ENCODE peak calls at places on chromosomes 4 and X, in nine cellular contexts. D is neural progenitor cell; J is OCI-LY7; B is HFF-Myc; O is choroid plexus epithelial cell; F is WERI-Rb-1; T is CD8-positive, alpha-beta T cell; A is ovary; U is body of pancreas. L is an unnamed sample.

GRCh38 chr4:57109530-57109846 is 697 bp downstream of the IGFBP7 start:
- DNase-seq in D (no peak), J (no peak), B (no peak), O (peak), F (no peak), T (no peak), A (no peak), U (no peak), L (no peak)

GRCh38 chrX:79366556-79366887 is 612 bp downstream of the ITM2A start:
- DNase-seq in D (no peak), J (no peak), B (no peak), O (no peak), F (no peak), T (no peak), A (no peak), U (no peak), L (no peak)

GRCh38 chr4:100079264-100079663 is 111.0 kb downstream of the DDIT4L start:
- DNase-seq in D (no peak), J (no peak), B (no peak), O (no peak), F (no peak), T (no peak), A (no peak), U (no peak), L (no peak)

GRCh38 chr4:14445882-14446281 is 556.4 kb upstream of the CPEB2 start:
- DNase-seq in D (no peak), J (no peak), B (no peak), O (no peak), F (no peak), T (no peak), A (no peak), U (no peak), L (no peak)

GRCh38 chrX:7147431-7147977 is at the start of gene STS:
- DNase-seq in D (peak), J (peak), B (no peak), O (peak), F (peak), T (peak), A (peak), U (peak), L (no peak)

GRCh38 chrX:8841911-8842310 is 40.7 kb upstream of the FAM9A start:
- DNase-seq in D (no peak), J (no peak), B (no peak), O (peak), F (no peak), T (no peak), A (no peak), U (no peak), L (no peak)

GRCh38 chrX:38839269-38839668 is 38.0 kb downstream of the MID1IP1 start:
- DNase-seq in D (no peak), J (no peak), B (no peak), O (no peak), F (no peak), T (no peak), A (no peak), U (no peak), L (no peak)

GRCh38 chrX:39309721-39310152 is 508.5 kb downstream of the MID1IP1 start:
- DNase-seq in D (no peak), J (no peak), B (peak), O (peak), F (no peak), T (peak), A (peak), U (no peak), L (no peak)

GRCh38 chrX:144637731-144638130 is 609.6 kb upstream of the SPANXN1 start:
- DNase-seq in D (no peak), J (no peak), B (no peak), O (peak), F (no peak), T (no peak), A (no peak), U (no peak), L (no peak)

GRCh38 chr4:57640391-57641100 is 530.4 kb upstream of the IGFBP7 start:
- DNase-seq in D (no peak), J (no peak), B (no peak), O (no peak), F (no peak), T (no peak), A (no peak), U (no peak), L (no peak)

GRCh38 chrX:130028196-130028595 is 45.8 kb downstream of the BCORL1 start:
- DNase-seq in D (peak), J (peak), B (no peak), O (peak), F (peak), T (peak), A (no peak), U (peak), L (no peak)

GRCh38 chrX:154734101-154734781 is 16.6 kb downstream of the GAB3 start:
- DNase-seq in D (no peak), J (no peak), B (no peak), O (peak), F (no peak), T (peak), A (no peak), U (no peak), L (no peak)

GRCh38 chr4:183284965-183285364 is 35.1 kb downstream of the CLDN22 start:
- DNase-seq in D (no peak), J (no peak), B (peak), O (peak), F (no peak), T (no peak), A (no peak), U (no peak), L (no peak)

GRCh38 chr4:56123547-56123946 is 174.8 kb downstream of the CEP135 start:
- DNase-seq in D (no peak), J (no peak), B (no peak), O (no peak), F (no peak), T (no peak), A (no peak), U (no peak), L (no peak)

GRCh38 chrX:9352683-9353430 is 112.0 kb upstream of the TBL1X start:
- DNase-seq in D (no peak), J (peak), B (no peak), O (peak), F (no peak), T (no peak), A (no peak), U (peak), L (peak)

GRCh38 chr4:119207051-119207450 is 5.5 kb upstream of the USP53 start:
- DNase-seq in D (no peak), J (no peak), B (peak), O (peak), F (no peak), T (no peak), A (no peak), U (no peak), L (no peak)

GRCh38 chrX:44062842-44063241 is 89.7 kb upstream of the NDP start:
- DNase-seq in D (no peak), J (no peak), B (no peak), O (no peak), F (no peak), T (no peak), A (no peak), U (no peak), L (no peak)

GRCh38 chr4:126939401-126939800 is 693.4 kb upstream of the INTU start:
- DNase-seq in D (no peak), J (no peak), B (peak), O (peak), F (no peak), T (no peak), A (no peak), U (no peak), L (no peak)

GRCh38 chrX:34288782-34289181 is 156.7 kb upstream of the FAM47A start:
- DNase-seq in D (no peak), J (no peak), B (no peak), O (no peak), F (no peak), T (no peak), A (no peak), U (no peak), L (no peak)

GRCh38 chrX:3271485-3272186 is 74.8 kb downstream of the MXRA5 start:
- DNase-seq in D (no peak), J (no peak), B (peak), O (peak), F (no peak), T (no peak), A (no peak), U (no peak), L (no peak)

GRCh38 chr4:182179105-182179504 is 64.1 kb upstream of the TENM3 start:
- DNase-seq in D (peak), J (no peak), B (peak), O (peak), F (peak), T (no peak), A (no peak), U (no peak), L (no peak)

GRCh38 chr4:99808260-99808857 is 8.3 kb upstream of the DAPP1 start:
- DNase-seq in D (peak), J (peak), B (no peak), O (peak), F (peak), T (peak), A (no peak), U (peak), L (no peak)

GRCh38 chr4:112519689-112520597 is 4.0 kb upstream of the NEUROG2 start:
- DNase-seq in D (peak), J (no peak), B (no peak), O (no peak), F (no peak), T (no peak), A (no peak), U (no peak), L (no peak)

GRCh38 chr4:15400911-15401671 is 26.7 kb upstream of the C1QTNF7 start:
- DNase-seq in D (no peak), J (no peak), B (peak), O (peak), F (no peak), T (no peak), A (peak), U (no peak), L (peak)

GRCh38 chr4:174757736-174758135 is 71.3 kb downstream of the GLRA3 start:
- DNase-seq in D (peak), J (no peak), B (no peak), O (no peak), F (no peak), T (no peak), A (no peak), U (no peak), L (no peak)

GRCh38 chrX:142295190-142295589 is 90.1 kb upstream of the MAGEC2 start:
- DNase-seq in D (no peak), J (no peak), B (no peak), O (no peak), F (no peak), T (no peak), A (no peak), U (no peak), L (no peak)

GRCh38 chr4:6087669-6088068 is 69.4 kb upstream of the C4orf50 start:
- DNase-seq in D (peak), J (peak), B (no peak), O (peak), F (peak), T (no peak), A (no peak), U (peak), L (no peak)

GRCh38 chrX:93594780-93595179 is 78.6 kb downstream of the NAP1L3 start:
- DNase-seq in D (no peak), J (no peak), B (no peak), O (no peak), F (no peak), T (no peak), A (no peak), U (no peak), L (no peak)

GRCh38 chrX:67781132-67781531 is 237.3 kb downstream of the AR start:
- DNase-seq in D (no peak), J (no peak), B (no peak), O (peak), F (no peak), T (no peak), A (no peak), U (no peak), L (no peak)
- TF ChIP-seq CTCF in D (no peak), J (no peak), B (peak), O (peak), F (no peak), T (no peak), A (no peak), U (no peak), L (no peak)

GRCh38 chr4:38869511-38869910 is 1.9 kb downstream of the FAM114A1 start:
- DNase-seq in D (no peak), J (no peak), B (no peak), O (no peak), F (no peak), T (no peak), A (no peak), U (no peak), L (no peak)
- H3K4me3 ChIP-seq in D (no peak), J (no peak), B (peak), O (peak), F (no peak), T (no peak), A (no peak), U (no peak), L (no peak)

GRCh38 chr4:82711158-82711785 is 87.3 kb downstream of the SCD5 start:
- DNase-seq in D (no peak), J (no peak), B (no peak), O (no peak), F (no peak), T (no peak), A (no peak), U (no peak), L (no peak)
- TF ChIP-seq CTCF in D (no peak), J (no peak), B (no peak), O (no peak), F (no peak), T (no peak), A (no peak), U (no peak), L (no peak)

DNA sequence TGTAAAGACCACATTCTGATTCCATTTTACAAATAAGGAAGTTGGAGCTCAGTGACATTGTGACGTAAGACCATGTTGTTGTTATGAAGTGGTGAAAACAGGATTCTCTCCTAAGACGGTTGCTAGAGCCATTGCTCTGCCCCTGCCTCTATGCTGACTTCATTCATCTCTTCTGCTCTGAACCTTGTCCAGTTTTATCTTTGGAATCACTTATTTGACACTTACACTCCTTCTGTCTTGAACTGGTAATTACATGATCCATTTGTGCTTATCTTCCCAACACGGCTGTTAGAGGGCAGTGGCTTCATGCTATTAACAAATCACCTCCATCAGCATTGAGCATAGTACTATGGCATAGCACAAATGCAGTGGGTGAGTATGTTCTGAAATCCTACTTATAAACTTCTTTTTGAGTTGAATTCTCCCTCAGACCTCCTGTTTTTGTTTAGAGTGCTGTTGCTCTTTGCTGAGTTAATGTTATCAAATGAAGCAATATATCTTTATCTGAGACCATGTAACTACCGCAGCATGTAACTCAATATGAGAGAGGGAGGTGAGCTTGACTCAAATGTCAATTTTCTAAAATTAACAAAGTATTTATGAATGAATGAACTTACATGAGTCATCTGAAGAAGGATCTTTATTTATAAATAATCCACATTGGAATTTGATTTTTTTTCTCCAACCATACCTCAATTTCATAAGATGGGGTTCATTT is 177.8 kb downstream of the RASL11B start:
- DNase-seq in D (no peak), J (no peak), B (no peak), O (peak), F (no peak), T (no peak), A (no peak), U (no peak), L (no peak)
- H3K4me3 ChIP-seq in D (no peak), J (no peak), B (no peak), O (no peak), F (no peak), T (no peak), A (no peak), U (no peak), L (no peak)

GRCh38 chr4:3045500-3045850 is 28.9 kb downstream of the HTT-AS start:
- DNase-seq in D (no peak), J (no peak), B (no peak), O (peak), F (no peak), T (peak), A (no peak), U (peak), L (no peak)
- TF ChIP-seq CTCF in D (no peak), J (no peak), B (no peak), O (peak), F (no peak), T (no peak), A (no peak), U (no peak), L (no peak)

DNA sequence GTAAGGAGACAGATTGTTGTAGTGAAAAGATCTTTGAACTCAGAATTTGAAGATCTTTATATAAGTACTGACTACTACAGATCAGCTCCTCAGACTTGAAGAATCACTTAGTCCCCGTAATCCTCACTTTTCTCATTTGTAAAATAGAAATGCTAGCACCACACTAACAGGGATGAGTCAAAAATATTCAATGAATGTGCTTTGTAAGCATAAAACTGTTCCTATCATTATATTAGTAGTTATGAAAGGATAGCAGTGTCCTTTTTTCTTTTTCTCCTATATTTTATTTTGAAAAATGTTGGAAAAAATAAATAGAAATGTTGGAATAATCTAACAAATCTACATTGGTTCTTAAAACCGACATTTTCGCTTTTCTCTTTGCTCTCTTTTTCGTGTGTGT is 25.4 kb downstream of the NFKB1 start:
- DNase-seq in D (no peak), J (no peak), B (no peak), O (no peak), F (no peak), T (no peak), A (no peak), U (no peak), L (no peak)
- H3K4me3 ChIP-seq in D (no peak), J (no peak), B (no peak), O (no peak), F (no peak), T (no peak), A (no peak), U (no peak), L (no peak)